ENCODE peak calls at places on chromosome 14, in eight cellular contexts. V is epithelial cell of esophagus, N is HL-60, K is neural progenitor cell, A is endothelial cell of umbilical vein, E is coronary artery, Z is PC-9, J is neural crest cell. X is an unnamed sample.

GRCh38 chr14:68820119-68820518 is 27.3 kb upstream of the ZFP36L1 start:
- DNase-seq in A (no peak), Z (no peak), N (no peak), J (no peak), K (no peak), E (no peak), V (no peak), X (no peak)

GRCh38 chr14:104865069-104865630 is at the start of gene CEP170B:
- DNase-seq in K (peak), Z (peak), V (peak), E (no peak), A (peak), N (no peak), J (no peak), X (no peak)

GRCh38 chr14:83826838-83827237 is 1703.1 kb upstream of the FLRT2 start:
- DNase-seq in K (no peak), E (no peak), A (no peak), V (no peak), Z (no peak), J (no peak), N (no peak), X (no peak)

GRCh38 chr14:94586635-94587034 is 5.4 kb downstream of the SERPINA5 start:
- DNase-seq in J (no peak), N (no peak), V (no peak), A (no peak), Z (no peak), E (no peak), K (no peak), X (no peak)

GRCh38 chr14:32709072-32709471 is 229.6 kb upstream of the NPAS3 start:
- DNase-seq in Z (no peak), J (no peak), E (no peak), V (peak), K (no peak), A (peak), N (no peak), X (no peak)

GRCh38 chr14:91032250-91032649 is 28.2 kb downstream of the RPS6KA5 start:
- DNase-seq in E (no peak), N (peak), K (no peak), V (no peak), A (no peak), Z (no peak), J (no peak), X (no peak)

GRCh38 chr14:104550340-104550848 is 29.2 kb upstream of the C14orf180 start:
- DNase-seq in N (no peak), K (no peak), A (no peak), V (no peak), E (no peak), J (no peak), Z (no peak), X (no peak)

GRCh38 chr14:99667821-99668220 is 16.3 kb upstream of the CYP46A1 start:
- DNase-seq in N (peak), A (no peak), J (no peak), V (no peak), Z (no peak), E (no peak), K (no peak), X (no peak)

GRCh38 chr14:78606111-78606510 is 435.9 kb downstream of the NRXN3 start:
- DNase-seq in N (no peak), Z (no peak), V (peak), K (no peak), J (no peak), A (peak), E (no peak), X (peak)

GRCh38 chr14:50599700-50600444 is 39.9 kb downstream of the ATL1 start:
- DNase-seq in V (peak), N (no peak), Z (no peak), E (no peak), K (peak), A (peak), J (no peak), X (peak)

GRCh38 chr14:22225526-22226133 is 363.4 kb downstream of the DAD1 start:
- DNase-seq in Z (no peak), A (no peak), K (no peak), J (no peak), V (peak), N (no peak), E (no peak), X (peak)

DNA sequence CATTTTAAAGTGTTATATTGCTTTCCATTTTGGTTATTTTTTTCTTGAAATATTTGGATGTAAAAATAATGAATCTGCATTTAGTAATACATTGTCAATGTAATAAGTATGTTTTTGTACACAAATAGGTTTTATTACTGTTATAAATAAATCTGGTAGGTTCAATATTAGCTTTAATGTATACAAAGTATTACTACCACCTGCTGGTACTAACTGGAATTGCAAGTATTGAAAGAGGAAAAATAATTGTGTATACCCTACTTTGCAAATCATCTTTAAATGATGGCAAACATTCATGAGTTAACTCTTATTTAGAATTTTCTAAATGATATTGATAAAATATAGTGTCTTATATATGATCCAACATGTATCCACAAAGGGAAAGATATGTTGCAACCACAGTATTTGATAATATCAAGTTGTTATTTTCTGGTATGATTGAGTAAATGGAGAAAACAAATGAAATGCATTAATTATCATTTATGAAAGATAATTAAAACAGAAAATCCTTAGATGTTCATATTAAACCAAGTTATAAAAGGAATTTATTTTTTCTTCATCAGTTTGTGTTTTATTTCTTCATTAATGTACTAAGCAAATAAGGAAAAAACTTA is 3.2 kb downstream of the OR4K2 start:
- DNase-seq in N (no peak), A (no peak), K (no peak), E (no peak), V (peak), J (no peak), Z (no peak), X (peak)
- TF ChIP-seq CTCF in N (peak), A (peak), K (peak), E (no peak), V (peak), J (peak), Z (peak), X (peak)

GRCh38 chr14:26163761-26164160 is 434.1 kb downstream of the NOVA1 start:
- DNase-seq in E (no peak), V (peak), A (peak), N (no peak), J (no peak), Z (no peak), K (peak), X (no peak)
- TF ChIP-seq CTCF in E (no peak), V (peak), A (peak), N (peak), J (peak), Z (peak), K (peak), X (peak)

GRCh38 chr14:20556500-20557211 is 4.2 kb downstream of the RNASE9 start:
- DNase-seq in K (no peak), N (peak), E (no peak), A (no peak), J (no peak), Z (no peak), V (peak), X (no peak)
- TF ChIP-seq CTCF in K (no peak), N (no peak), E (no peak), A (no peak), J (no peak), Z (no peak), V (no peak), X (no peak)

DNA sequence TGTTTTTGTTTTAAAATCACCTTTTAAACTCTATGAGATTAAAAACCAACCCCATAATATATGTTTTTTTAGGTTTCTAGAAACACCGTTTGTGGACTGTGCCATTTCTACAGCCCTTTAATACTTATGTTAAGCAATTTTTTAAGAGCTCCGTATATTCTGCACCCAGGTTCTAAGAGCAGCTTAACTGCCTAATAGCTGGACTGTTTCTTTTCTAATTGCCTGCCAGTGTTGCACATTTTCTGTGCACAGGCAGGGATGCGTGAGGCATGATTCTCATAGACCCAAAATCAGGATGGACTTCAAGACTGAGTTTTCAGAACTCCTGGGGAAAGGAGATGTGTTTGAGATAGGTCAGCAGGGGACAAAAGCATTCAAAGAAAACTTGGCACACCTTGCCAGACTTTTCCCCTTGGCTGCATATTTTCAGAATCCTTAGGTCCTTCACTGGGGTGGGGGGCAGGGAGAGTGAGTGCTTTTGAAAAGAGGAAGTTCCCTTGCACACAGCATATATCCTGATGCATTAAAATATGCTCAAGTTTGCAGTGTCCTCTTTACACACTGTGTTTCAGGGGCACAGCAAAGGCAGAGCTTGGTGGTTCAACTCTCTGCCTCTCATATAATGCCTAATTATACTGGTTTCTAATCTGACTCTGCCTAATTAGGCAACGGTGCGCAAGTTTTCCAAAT is 27.9 kb downstream of the TMEM30B start:
- DNase-seq in J (no peak), N (peak), Z (no peak), E (no peak), K (no peak), A (no peak), V (no peak), X (no peak)
- TF ChIP-seq CTCF in J (no peak), N (no peak), Z (no peak), E (no peak), K (no peak), A (no peak), V (no peak), X (no peak)

GRCh38 chr14:36975834-36976233 is 196.6 kb downstream of the SLC25A21 start:
- DNase-seq in V (peak), E (no peak), J (no peak), K (no peak), A (no peak), Z (no peak), N (peak), X (no peak)
- TF ChIP-seq CTCF in V (peak), E (no peak), J (no peak), K (no peak), A (no peak), Z (no peak), N (no peak), X (peak)

GRCh38 chr14:25132734-25133422 is 82.9 kb upstream of the STXBP6 start:
- DNase-seq in A (peak), N (peak), V (peak), J (peak), Z (peak), K (peak), E (peak), X (peak)
- TF ChIP-seq CTCF in A (peak), N (peak), V (peak), J (peak), Z (peak), K (peak), E (peak), X (peak)

GRCh38 chr14:66827182-66827581 is 319.2 kb downstream of the GPHN start:
- DNase-seq in K (no peak), Z (no peak), N (no peak), E (no peak), V (no peak), J (no peak), A (no peak), X (no peak)

DNA sequence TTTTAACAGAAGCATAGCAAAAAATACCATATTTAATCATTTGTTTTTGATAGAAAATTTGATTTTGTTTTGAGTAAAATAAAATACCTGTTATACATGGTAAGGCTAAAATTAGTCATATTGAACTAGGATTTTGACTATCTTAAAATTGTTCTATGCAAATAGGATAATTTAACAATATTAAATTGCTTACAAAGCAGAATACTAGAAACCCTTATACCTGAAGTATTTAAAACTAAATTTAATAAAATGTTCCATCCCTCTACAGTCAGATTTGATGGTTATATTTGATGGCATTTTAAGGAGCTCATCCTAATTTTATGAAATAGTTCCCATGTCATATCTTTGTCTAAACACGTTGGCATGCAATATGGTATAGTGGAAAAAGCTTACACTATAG is 323.2 kb downstream of the GPHN start:
- DNase-seq in K (no peak), V (no peak), J (no peak), A (no peak), N (no peak), Z (no peak), E (no peak), X (no peak)
- TF ChIP-seq CTCF in K (no peak), V (no peak), J (no peak), A (no peak), N (no peak), Z (no peak), E (no peak), X (no peak)

GRCh38 chr14:44962573-44963528 is 861 bp downstream of the TOGARAM1 start:
- DNase-seq in Z (peak), J (no peak), K (peak), A (peak), E (no peak), V (peak), N (peak), X (peak)
- TF ChIP-seq CTCF in Z (no peak), J (no peak), K (no peak), A (no peak), E (no peak), V (no peak), N (no peak), X (no peak)

X was measured in foreskin keratinocyte.